ENCODE peak calls at places on chromosomes 12 and 14, in seven cellular contexts. R is tibial nerve, Y is HCT116, U is heart right ventricle, G is cardiac fibroblast, N is cardiac muscle cell, L is astrocyte of the spinal cord. V is an unnamed sample.

GRCh38 chr14:91417983-91418386 is 365 bp upstream of the CCDC88C start:
- DNase-seq in R (no peak), Y (peak), U (no peak), G (no peak), N (peak), L (no peak), V (no peak)

GRCh38 chr14:99036594-99037293 is 235.3 kb downstream of the BCL11B start:
- DNase-seq in R (no peak), Y (no peak), U (no peak), G (no peak), N (no peak), L (no peak), V (no peak)

GRCh38 chr12:3116106-3116898 is 39.1 kb downstream of the TSPAN9 start:
- DNase-seq in R (no peak), Y (no peak), U (no peak), G (no peak), N (no peak), L (peak), V (no peak)

GRCh38 chr14:96824283-96824682 is 27.1 kb downstream of the VRK1 start:
- DNase-seq in R (no peak), Y (no peak), U (no peak), G (peak), N (peak), L (peak), V (peak)

GRCh38 chr12:4307593-4308333 is 13.2 kb upstream of the TIGAR start:
- DNase-seq in R (peak), Y (peak), U (peak), G (peak), N (peak), L (peak), V (peak)

GRCh38 chr12:42810006-42810405 is 220.5 kb upstream of the PRICKLE1 start:
- DNase-seq in R (no peak), Y (no peak), U (no peak), G (no peak), N (no peak), L (peak), V (no peak)

GRCh38 chr14:103685276-103686211 is 29.7 kb downstream of the XRCC3 start:
- DNase-seq in R (no peak), Y (no peak), U (no peak), G (no peak), N (no peak), L (no peak), V (no peak)

GRCh38 chr14:100193417-100194357 is 34.2 kb upstream of the DEGS2 start:
- DNase-seq in R (no peak), Y (no peak), U (no peak), G (no peak), N (no peak), L (no peak), V (no peak)

GRCh38 chr12:48934312-48934706 is 9.0 kb upstream of the FKBP11 start:
- DNase-seq in R (no peak), Y (no peak), U (no peak), G (peak), N (no peak), L (no peak), V (no peak)

GRCh38 chr14:96062010-96062409 is 22.8 kb downstream of the C14orf132 start:
- DNase-seq in R (no peak), Y (no peak), U (no peak), G (no peak), N (no peak), L (no peak), V (no peak)

GRCh38 chr14:78902010-78902623 is 731.9 kb downstream of the NRXN3 start:
- DNase-seq in R (no peak), Y (no peak), U (peak), G (peak), N (peak), L (peak), V (peak)

GRCh38 chr14:101398011-101398410 is 163.3 kb upstream of the DIO3 start:
- DNase-seq in R (no peak), Y (no peak), U (no peak), G (no peak), N (no peak), L (no peak), V (no peak)

GRCh38 chr12:103851127-103851526 is 10.1 kb upstream of the NT5DC3 start:
- DNase-seq in R (no peak), Y (no peak), U (no peak), G (peak), N (peak), L (peak), V (no peak)

GRCh38 chr12:113130457-113131135 is 5.0 kb downstream of the RASAL1 start:
- DNase-seq in R (no peak), Y (no peak), U (no peak), G (no peak), N (no peak), L (no peak), V (no peak)

GRCh38 chr12:2053675-2054070 is 886 bp downstream of the CACNA1C start:
- DNase-seq in R (no peak), Y (no peak), U (peak), G (peak), N (peak), L (no peak), V (no peak)

GRCh38 chr14:53384073-53384472 is 230.9 kb upstream of the DDHD1 start:
- DNase-seq in R (no peak), Y (no peak), U (no peak), G (no peak), N (no peak), L (no peak), V (no peak)

GRCh38 chr14:75258079-75258802 is 20.4 kb upstream of the FOS start:
- DNase-seq in R (peak), Y (no peak), U (no peak), G (peak), N (peak), L (peak), V (no peak)

GRCh38 chr12:2306686-2307249 is 254.0 kb downstream of the CACNA1C start:
- DNase-seq in R (no peak), Y (no peak), U (no peak), G (no peak), N (no peak), L (no peak), V (no peak)

GRCh38 chr12:114240288-114240687 is 165.7 kb downstream of the TBX5 start:
- DNase-seq in R (no peak), Y (no peak), U (no peak), G (no peak), N (no peak), L (no peak), V (no peak)

GRCh38 chr12:84913151-84913550 is 552 bp upstream of the SLC6A15 start:
- DNase-seq in R (no peak), Y (no peak), U (no peak), G (peak), N (peak), L (peak), V (no peak)

GRCh38 chr12:85244561-85244960 is 35.5 kb upstream of the ALX1 start:
- DNase-seq in R (no peak), Y (no peak), U (no peak), G (no peak), N (no peak), L (no peak), V (no peak)

GRCh38 chr12:128040971-128041370 is 226.0 kb upstream of the TMEM132C start:
- DNase-seq in R (no peak), Y (no peak), U (no peak), G (no peak), N (no peak), L (no peak), V (no peak)

GRCh38 chr14:68908860-68909259 is 70.2 kb downstream of the ACTN1 start:
- DNase-seq in R (no peak), Y (no peak), U (no peak), G (no peak), N (no peak), L (no peak), V (no peak)

GRCh38 chr14:49187799-49188198 is 398.4 kb downstream of the RPS29 start:
- DNase-seq in R (no peak), Y (no peak), U (no peak), G (no peak), N (no peak), L (no peak), V (no peak)

GRCh38 chr12:71270057-71270456 is 112.3 kb upstream of the TSPAN8 start:
- DNase-seq in R (no peak), Y (no peak), U (no peak), G (no peak), N (no peak), L (no peak), V (no peak)

DNA sequence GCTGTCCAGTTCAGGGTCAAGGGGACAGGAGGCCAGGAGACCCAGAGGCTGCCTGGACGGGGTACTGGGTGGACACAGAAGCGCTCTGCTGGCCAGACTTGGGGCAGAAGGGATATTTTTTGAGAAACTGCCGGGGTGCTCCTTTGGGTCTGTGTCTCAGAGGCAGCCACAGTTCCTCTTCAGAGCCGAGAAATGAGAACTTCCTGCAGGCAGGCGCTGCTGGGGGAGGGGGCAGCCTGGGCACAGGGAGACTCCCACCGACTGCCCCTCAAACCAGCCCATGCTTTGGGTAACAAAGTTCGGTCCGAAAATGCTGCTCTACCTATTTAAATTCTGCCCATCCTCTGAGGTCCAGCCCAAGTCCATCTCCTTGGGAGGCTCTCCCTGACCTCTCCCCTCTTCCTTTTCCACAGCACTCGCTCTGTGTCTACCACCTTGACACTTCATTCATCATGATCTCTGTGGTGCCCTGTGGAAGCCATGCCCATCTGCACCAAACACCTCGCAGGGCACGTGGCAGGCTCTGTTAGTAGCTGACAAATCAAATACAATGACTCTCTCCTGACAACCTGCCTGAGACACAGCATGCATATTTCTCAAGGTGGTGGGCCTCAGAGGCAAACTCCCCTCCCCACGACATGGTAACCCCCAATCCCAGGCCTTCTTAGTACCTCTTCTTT is 16.4 kb downstream of the HDAC7 start:
- DNase-seq in R (no peak), Y (no peak), U (no peak), G (no peak), N (no peak), L (no peak), V (no peak)
- H3K4me3 ChIP-seq in R (no peak), Y (no peak), U (no peak), G (no peak), N (no peak), L (no peak), V (no peak)

GRCh38 chr14:70909788-70910614 is 2.7 kb downstream of the PCNX1 start:
- DNase-seq in R (no peak), Y (no peak), U (no peak), G (no peak), N (no peak), L (no peak), V (no peak)
- H3K4me3 ChIP-seq in R (no peak), Y (no peak), U (peak), G (no peak), N (peak), L (peak), V (peak)

DNA sequence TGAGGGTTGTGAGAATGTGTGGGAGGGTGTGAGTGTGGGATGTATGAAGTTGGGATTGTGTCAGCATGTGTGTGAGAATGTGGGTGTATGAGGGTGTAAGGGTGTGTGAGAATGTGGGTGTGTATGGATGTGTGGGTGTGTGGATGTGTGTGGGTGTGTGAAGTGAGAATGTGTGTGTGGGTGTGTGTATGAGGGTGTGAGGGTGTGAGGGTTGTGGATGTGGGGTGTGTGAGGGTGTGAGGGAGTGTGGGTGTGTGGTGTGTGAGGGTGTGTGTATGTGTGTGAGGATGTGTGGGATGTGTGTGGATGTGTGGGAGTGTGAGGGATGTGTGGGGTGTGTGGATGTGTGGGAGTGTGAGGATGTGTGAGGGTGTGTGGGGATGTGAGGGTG is 37.0 kb downstream of the TMEM121 start:
- DNase-seq in R (no peak), Y (no peak), U (no peak), G (no peak), N (no peak), L (no peak), V (no peak)
- H3K4me3 ChIP-seq in R (no peak), Y (no peak), U (no peak), G (no peak), N (no peak), L (no peak), V (no peak)

GRCh38 chr12:63927511-63927910 is 83.0 kb downstream of the SRGAP1 start:
- DNase-seq in R (no peak), Y (no peak), U (no peak), G (no peak), N (no peak), L (no peak), V (no peak)
- H3K4me3 ChIP-seq in R (no peak), Y (no peak), U (no peak), G (no peak), N (no peak), L (no peak), V (no peak)

GRCh38 chr14:104935026-104935650 is 10.5 kb downstream of the PLD4 start:
- DNase-seq in R (peak), Y (no peak), U (no peak), G (no peak), N (no peak), L (no peak), V (no peak)

GRCh38 chr14:104932676-104933631 is 8.3 kb downstream of the PLD4 start:
- DNase-seq in R (peak), Y (peak), U (peak), G (peak), N (peak), L (peak), V (peak)

GRCh38 chr14:104933721-104934379 is 9.2 kb downstream of the PLD4 start:
- DNase-seq in R (peak), Y (no peak), U (no peak), G (no peak), N (no peak), L (no peak), V (no peak)

GRCh38 chr14:104935955-104936354 is 11.3 kb downstream of the PLD4 start:
- DNase-seq in R (no peak), Y (no peak), U (no peak), G (no peak), N (no peak), L (no peak), V (no peak)

GRCh38 chr14:104934380-104934733 is 9.7 kb downstream of the PLD4 start:
- DNase-seq in R (no peak), Y (no peak), U (no peak), G (no peak), N (no peak), L (no peak), V (no peak)
- H3K4me3 ChIP-seq in R (no peak), Y (no peak), U (no peak), G (no peak), N (no peak), L (no peak), V (no peak)

DNA sequence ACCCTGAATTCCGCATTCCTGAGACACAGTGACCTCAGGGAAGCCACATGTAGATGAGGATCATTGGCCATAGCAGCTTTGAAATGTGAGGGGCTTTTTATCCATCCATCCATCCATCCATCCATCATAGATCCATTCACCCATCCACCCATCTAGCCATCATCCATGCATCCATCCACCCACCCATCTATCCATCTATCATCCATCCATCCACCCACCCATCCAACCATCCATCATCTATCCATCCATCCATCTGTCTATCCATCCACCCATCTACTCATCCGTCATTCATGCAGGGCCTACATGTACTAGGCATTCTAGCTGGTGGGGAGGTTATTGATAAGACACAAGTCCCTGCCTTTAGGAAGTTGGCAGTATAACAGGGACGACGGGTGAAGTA is 27.9 kb upstream of the CEBPE start:
- DNase-seq in R (no peak), Y (no peak), U (no peak), G (no peak), N (no peak), L (no peak), V (no peak)
- H3K4me3 ChIP-seq in R (no peak), Y (no peak), U (no peak), G (no peak), N (no peak), L (no peak), V (no peak)

V was measured in HFF-Myc.